ENCODE peak calls at places on chromosomes 7 and 10, in seven cellular contexts. One of them, this sample, is unnamed. For H3K4me1, the result is how much of the 10 kb centered on the place peaks cover.

GRCh38 chr7:8176370-8177081 is 85.4 kb downstream of the ICA1 start:
- DNase-seq in psoas muscle: no peak
- DNase-seq in A549: no peak
- DNase-seq in right atrium auricular region: no peak
- DNase-seq in GM23248: no peak
- DNase-seq in astrocyte: no peak
- DNase-seq in heart right ventricle: no peak
- DNase-seq in this sample: no peak

GRCh38 chr7:129553861-129554530 is 51.7 kb downstream of the SMKR1 start:
- DNase-seq in astrocyte: peak
- DNase-seq in A549: no peak
- DNase-seq in right atrium auricular region: no peak
- DNase-seq in psoas muscle: no peak
- DNase-seq in heart right ventricle: no peak
- DNase-seq in GM23248: peak
- DNase-seq in this sample: peak

GRCh38 chr7:102146122-102146521 is 140.5 kb upstream of the SH2B2 start:
- DNase-seq in astrocyte: no peak
- DNase-seq in right atrium auricular region: peak
- DNase-seq in A549: no peak
- DNase-seq in heart right ventricle: peak
- DNase-seq in GM23248: no peak
- DNase-seq in psoas muscle: peak
- DNase-seq in this sample: no peak

GRCh38 chr7:121198502-121198901 is 130.3 kb upstream of the WNT16 start:
- DNase-seq in A549: no peak
- DNase-seq in right atrium auricular region: no peak
- DNase-seq in psoas muscle: no peak
- DNase-seq in GM23248: no peak
- DNase-seq in astrocyte: no peak
- DNase-seq in heart right ventricle: peak
- DNase-seq in this sample: no peak

GRCh38 chr7:123500878-123501489 is 33.4 kb downstream of the IQUB start:
- DNase-seq in heart right ventricle: no peak
- DNase-seq in GM23248: no peak
- DNase-seq in right atrium auricular region: no peak
- DNase-seq in A549: no peak
- DNase-seq in astrocyte: no peak
- DNase-seq in psoas muscle: no peak
- DNase-seq in this sample: no peak

GRCh38 chr10:10869592-10869991 is 148.1 kb upstream of the CELF2 start:
- DNase-seq in A549: no peak
- DNase-seq in astrocyte: peak
- DNase-seq in psoas muscle: no peak
- DNase-seq in GM23248: peak
- DNase-seq in heart right ventricle: no peak
- DNase-seq in right atrium auricular region: no peak
- DNase-seq in this sample: no peak

GRCh38 chr10:8758029-8758428 is 703.5 kb downstream of the GATA3 start:
- DNase-seq in right atrium auricular region: no peak
- DNase-seq in GM23248: no peak
- DNase-seq in heart right ventricle: no peak
- DNase-seq in A549: no peak
- DNase-seq in astrocyte: peak
- DNase-seq in psoas muscle: no peak
- DNase-seq in this sample: no peak

GRCh38 chr7:43038229-43038628 is 74.2 kb upstream of the HECW1 start:
- DNase-seq in astrocyte: peak
- DNase-seq in heart right ventricle: no peak
- DNase-seq in right atrium auricular region: no peak
- DNase-seq in GM23248: peak
- DNase-seq in A549: no peak
- DNase-seq in psoas muscle: no peak
- DNase-seq in this sample: no peak

GRCh38 chr10:80320377-80320776 is 30.9 kb upstream of the MAT1A start:
- DNase-seq in GM23248: no peak
- DNase-seq in psoas muscle: no peak
- DNase-seq in heart right ventricle: no peak
- DNase-seq in A549: no peak
- DNase-seq in right atrium auricular region: no peak
- DNase-seq in astrocyte: no peak
- DNase-seq in this sample: no peak

GRCh38 chr7:158010956-158011698 is 576.5 kb downstream of the PTPRN2 start:
- DNase-seq in psoas muscle: no peak
- DNase-seq in GM23248: no peak
- DNase-seq in right atrium auricular region: no peak
- DNase-seq in A549: no peak
- DNase-seq in heart right ventricle: no peak
- DNase-seq in astrocyte: no peak
- DNase-seq in this sample: peak

GRCh38 chr7:14507617-14508016 is 394.9 kb downstream of the DGKB start:
- DNase-seq in right atrium auricular region: no peak
- DNase-seq in A549: no peak
- DNase-seq in heart right ventricle: peak
- DNase-seq in astrocyte: peak
- DNase-seq in GM23248: peak
- DNase-seq in psoas muscle: no peak
- DNase-seq in this sample: no peak

GRCh38 chr7:46544396-46545008 is 623.4 kb upstream of the IGFBP3 start:
- DNase-seq in A549: peak
- DNase-seq in astrocyte: peak
- DNase-seq in GM23248: peak
- DNase-seq in psoas muscle: no peak
- DNase-seq in heart right ventricle: no peak
- DNase-seq in right atrium auricular region: no peak
- DNase-seq in this sample: no peak

GRCh38 chr7:49822862-49823261 is 49.4 kb downstream of the VWC2 start:
- DNase-seq in right atrium auricular region: no peak
- DNase-seq in psoas muscle: no peak
- DNase-seq in heart right ventricle: no peak
- DNase-seq in GM23248: no peak
- DNase-seq in A549: no peak
- DNase-seq in astrocyte: no peak
- DNase-seq in this sample: no peak
- H3K4me1 ChIP-seq in right atrium auricular region: under half
- H3K4me1 ChIP-seq in psoas muscle: under half
- H3K4me1 ChIP-seq in heart right ventricle: under half
- H3K4me1 ChIP-seq in GM23248: under half
- H3K4me1 ChIP-seq in A549: under half
- H3K4me1 ChIP-seq in astrocyte: under half
- H3K4me1 ChIP-seq in this sample: under half

GRCh38 chr10:88928254-88928653 is 24.3 kb downstream of the ACTA2 start:
- DNase-seq in psoas muscle: no peak
- DNase-seq in heart right ventricle: no peak
- DNase-seq in right atrium auricular region: no peak
- DNase-seq in astrocyte: no peak
- DNase-seq in GM23248: no peak
- DNase-seq in A549: no peak
- DNase-seq in this sample: no peak
- H3K27ac ChIP-seq in psoas muscle: no peak
- H3K27ac ChIP-seq in heart right ventricle: peak
- H3K27ac ChIP-seq in right atrium auricular region: no peak
- H3K27ac ChIP-seq in astrocyte: no peak
- H3K27ac ChIP-seq in GM23248: no peak
- H3K27ac ChIP-seq in A549: no peak
- H3K27ac ChIP-seq in this sample: no peak

GRCh38 chr7:24824896-24825295 is 67.6 kb upstream of the GSDME start:
- DNase-seq in heart right ventricle: no peak
- DNase-seq in right atrium auricular region: no peak
- DNase-seq in GM23248: no peak
- DNase-seq in psoas muscle: no peak
- DNase-seq in A549: no peak
- DNase-seq in astrocyte: no peak
- DNase-seq in this sample: no peak
- H3K4me1 ChIP-seq in heart right ventricle: under half
- H3K4me1 ChIP-seq in right atrium auricular region: half or more
- H3K4me1 ChIP-seq in GM23248: half or more
- H3K4me1 ChIP-seq in psoas muscle: under half
- H3K4me1 ChIP-seq in A549: half or more
- H3K4me1 ChIP-seq in astrocyte: half or more
- H3K4me1 ChIP-seq in this sample: under half

DNA sequence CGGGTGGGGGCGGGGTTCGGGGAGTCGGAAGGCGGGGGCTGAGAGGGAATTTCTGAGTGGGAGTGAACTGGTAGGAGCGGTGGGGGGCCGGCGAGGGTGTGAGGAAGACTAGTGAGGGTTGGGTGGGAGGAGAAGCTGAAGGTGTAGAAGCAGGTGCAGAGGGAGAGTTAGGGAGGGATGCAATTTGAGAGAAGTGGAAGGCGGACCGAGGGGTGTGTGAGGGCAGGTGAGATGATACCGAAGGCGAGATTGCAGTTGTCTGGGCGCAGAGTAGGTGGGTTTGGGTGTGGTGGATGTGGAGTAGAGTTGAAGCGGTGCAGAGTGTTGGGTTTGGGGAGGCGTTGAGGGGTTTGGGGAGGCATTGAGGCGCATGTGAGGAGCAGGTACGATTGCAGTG is 643 bp downstream of the KAT6B start:
- DNase-seq in right atrium auricular region: no peak
- DNase-seq in GM23248: no peak
- DNase-seq in heart right ventricle: no peak
- DNase-seq in astrocyte: no peak
- DNase-seq in A549: no peak
- DNase-seq in psoas muscle: no peak
- DNase-seq in this sample: no peak
- H3K27ac ChIP-seq in right atrium auricular region: peak
- H3K27ac ChIP-seq in GM23248: no peak
- H3K27ac ChIP-seq in heart right ventricle: peak
- H3K27ac ChIP-seq in astrocyte: no peak
- H3K27ac ChIP-seq in A549: peak
- H3K27ac ChIP-seq in psoas muscle: peak
- H3K27ac ChIP-seq in this sample: no peak

DNA sequence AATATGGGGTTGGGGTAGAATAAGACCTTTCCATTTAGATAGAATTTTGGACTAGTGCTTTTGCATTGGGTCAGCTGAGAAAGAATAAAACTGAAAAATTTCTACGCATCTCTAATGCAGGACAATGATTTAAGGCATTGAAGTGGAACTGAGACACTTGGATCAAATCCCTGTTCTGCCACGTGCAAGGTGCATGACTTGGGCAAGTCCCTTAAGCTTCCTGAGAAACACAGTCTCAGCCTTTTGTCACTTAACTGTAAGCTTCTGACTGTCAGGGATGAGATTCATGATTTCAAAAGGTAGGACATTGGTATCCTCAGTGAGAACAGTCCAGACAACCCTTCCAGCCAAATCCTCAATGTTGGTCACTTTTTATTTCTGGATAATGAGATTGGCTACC is 59.2 kb downstream of the ENTPD1 start:
- DNase-seq in A549: no peak
- DNase-seq in right atrium auricular region: no peak
- DNase-seq in GM23248: no peak
- DNase-seq in psoas muscle: no peak
- DNase-seq in heart right ventricle: no peak
- DNase-seq in astrocyte: no peak
- DNase-seq in this sample: no peak
- H3K4me1 ChIP-seq in A549: under half
- H3K4me1 ChIP-seq in right atrium auricular region: under half
- H3K4me1 ChIP-seq in GM23248: under half
- H3K4me1 ChIP-seq in psoas muscle: under half
- H3K4me1 ChIP-seq in heart right ventricle: under half
- H3K4me1 ChIP-seq in astrocyte: under half
- H3K4me1 ChIP-seq in this sample: under half